ENCODE peak calls at places on chromosomes 3 and 15, in five cellular contexts. G is left cardiac atrium, D is uterus, F is GM04504, K is glutamatergic neuron. P is an unnamed sample.

GRCh38 chr3:194379231-194379630 is 9.7 kb upstream of the LRRC15 start:
- DNase-seq in F (no peak), K (no peak), G (no peak), D (no peak), P (no peak)

GRCh38 chr3:144085964-144086363 is 114.3 kb downstream of the DIPK2A start:
- DNase-seq in G (no peak), F (no peak), K (no peak), D (no peak), P (no peak)

GRCh38 chr3:125602752-125603649 is 7.7 kb upstream of the OSBPL11 start:
- DNase-seq in K (no peak), D (no peak), G (no peak), F (no peak), P (no peak)

GRCh38 chr3:53263907-53264306 is 8.1 kb upstream of the TKT start:
- DNase-seq in F (no peak), K (no peak), D (no peak), G (no peak), P (no peak)

GRCh38 chr15:84949043-84949442 is 32.6 kb upstream of the PDE8A start:
- DNase-seq in F (peak), D (no peak), G (no peak), K (no peak), P (no peak)

GRCh38 chr15:80072285-80072684 is 12.8 kb downstream of the ZFAND6 start:
- DNase-seq in G (no peak), K (no peak), F (peak), D (no peak), P (no peak)

GRCh38 chr15:52408823-52409222 is 113.2 kb upstream of the MYO5C start:
- DNase-seq in G (no peak), D (no peak), K (no peak), F (no peak), P (no peak)

GRCh38 chr3:123758081-123758564 is 126.0 kb downstream of the MYLK start:
- DNase-seq in G (no peak), D (no peak), K (no peak), F (peak), P (no peak)

GRCh38 chr3:124885466-124886167 is 1.5 kb downstream of the ITGB5 start:
- DNase-seq in K (no peak), F (peak), G (peak), D (no peak), P (no peak)

GRCh38 chr3:1551741-1552140 is 458.9 kb downstream of the CNTN6 start:
- DNase-seq in D (no peak), G (no peak), K (no peak), F (no peak), P (no peak)

GRCh38 chr3:181454451-181455027 is 257.2 kb upstream of the SOX2 start:
- DNase-seq in D (no peak), G (no peak), K (no peak), F (no peak), P (no peak)

GRCh38 chr15:25682349-25682748 is 180.8 kb downstream of the ATP10A start:
- DNase-seq in G (peak), K (no peak), F (no peak), D (peak), P (peak)

GRCh38 chr3:129599073-129599472 is 7.4 kb downstream of the PLXND1 start:
- DNase-seq in D (no peak), K (no peak), G (no peak), F (no peak), P (no peak)

GRCh38 chr3:183074881-183075280 is 24.4 kb downstream of the MCCC1 start:
- DNase-seq in F (no peak), G (no peak), D (no peak), K (no peak), P (no peak)

GRCh38 chr3:61725851-61726333 is 164.5 kb downstream of the PTPRG start:
- DNase-seq in D (no peak), K (no peak), F (no peak), G (no peak), P (no peak)

GRCh38 chr3:77025476-77025875 is 14.4 kb upstream of the ROBO2 start:
- DNase-seq in F (no peak), G (no peak), D (no peak), K (no peak), P (no peak)

P was measured in Right ventricle myocardium superior.